ENCODE peak calls at places on chromosomes 4 and X, in eight cellular contexts. Z is globus pallidus; E is iris pigment epithelial cell; Y is activated naive CD4-positive, alpha-beta T cell treated with anti-CD3 and anti-CD28 coated beads for 36 hours; S is foreskin fibroblast; L is mesothelial cell of epicardium; V is ELF-1; R is T-helper 9 cell. F is an unnamed sample.

GRCh38 chr4:22338806-22339205 is 177.1 kb downstream of the ADGRA3 start:
- DNase-seq in Z (no peak), E (no peak), L (no peak), Y (no peak), S (no peak), V (no peak), R (no peak), F (no peak)

GRCh38 chr4:174764105-174764729 is 64.8 kb downstream of the GLRA3 start:
- DNase-seq in S (peak; percentile 0), L (no peak), Y (no peak), R (no peak), V (no peak), Z (peak; percentile 32), E (peak; percentile 67), F (peak; percentile 68)

GRCh38 chr4:158176108-158176507 is 3.3 kb upstream of the GASK1B start:
- DNase-seq in L (no peak), Z (no peak), S (peak; percentile 54), E (no peak), V (no peak), R (no peak), Y (no peak), F (no peak)

GRCh38 chr4:1192091-1192492 is 19.7 kb upstream of the SPON2 start:
- DNase-seq in V (no peak), S (peak; percentile 98), E (peak; percentile 99), Z (peak; percentile 93), Y (no peak), R (no peak), L (peak; percentile 43), F (no peak)

GRCh38 chrX:121479406-121479805 is 432.0 kb downstream of the GLUD2 start:
- DNase-seq in E (peak; percentile 12), Z (no peak), S (no peak), R (no peak), L (no peak), Y (no peak), V (peak; percentile 23), F (peak; percentile 12)

GRCh38 chrX:40107291-40108083 is 9.7 kb upstream of the BCOR start:
- DNase-seq in L (no peak), V (peak; percentile 76), R (no peak), Y (peak; percentile 37), S (no peak), Z (peak; percentile 52), E (peak; percentile 30), F (peak; percentile 73)

GRCh38 chrX:23656684-23657083 is 10.6 kb upstream of the PRDX4 start:
- DNase-seq in Z (no peak), S (peak; percentile 23), Y (no peak), L (no peak), E (peak; percentile 27), V (peak; percentile 21), R (no peak), F (no peak)

GRCh38 chr4:77264826-77265225 is 107.8 kb downstream of the CCNG2 start:
- DNase-seq in R (no peak), V (no peak), E (no peak), L (no peak), Z (no peak), Y (no peak), S (no peak), F (no peak)

GRCh38 chr4:7998447-7998846 is 58.8 kb upstream of the AFAP1 start:
- DNase-seq in L (no peak), Z (no peak), E (no peak), S (no peak), Y (no peak), R (no peak), V (no peak), F (no peak)

GRCh38 chrX:53356186-53356585 is 66.3 kb downstream of the SMC1A start:
- DNase-seq in Z (no peak), E (peak; percentile 15), V (peak; percentile 89), Y (no peak), S (no peak), R (peak; percentile 4), L (no peak), F (peak; percentile 8)

GRCh38 chr4:21248336-21248735 is 548.1 kb downstream of the PACRGL start:
- DNase-seq in S (no peak), L (no peak), R (no peak), Y (no peak), E (no peak), V (no peak), Z (no peak), F (no peak)

GRCh38 chr4:7429601-7430078 is 5.1 kb downstream of the PSAPL1 start:
- DNase-seq in S (no peak), V (peak; percentile 59), E (no peak), Y (no peak), Z (no peak), L (no peak), R (no peak), F (no peak)

GRCh38 chr4:64538219-64538618 is 129.0 kb upstream of the TECRL start:
- DNase-seq in V (peak; percentile 51), Z (no peak), R (no peak), Y (no peak), E (no peak), L (no peak), S (no peak), F (peak; percentile 6)

GRCh38 chr4:5751073-5751917 is 40.3 kb downstream of the EVC start:
- DNase-seq in L (peak; percentile 36), Y (no peak), S (peak; percentile 99), V (no peak), E (peak; percentile 97), Z (no peak), R (no peak), F (no peak)

GRCh38 chrX:69065451-69065850 is 99.8 kb downstream of the PJA1 start:
- DNase-seq in V (peak; percentile 54), Y (no peak), Z (no peak), R (no peak), L (peak; percentile 27), S (no peak), E (peak; percentile 68), F (no peak)

GRCh38 chrX:96979766-96980165 is 96.1 kb downstream of the RPA4 start:
- DNase-seq in V (peak; percentile 16), Y (no peak), E (no peak), Z (no peak), L (no peak), S (no peak), R (no peak), F (peak; percentile 27)

GRCh38 chr4:5799406-5799805 is 88.4 kb downstream of the EVC start:
- DNase-seq in Y (no peak), E (no peak), Z (no peak), V (no peak), L (no peak), R (no peak), S (no peak), F (no peak)

GRCh38 chr4:79467246-79467932 is 59.4 kb upstream of the GK2 start:
- DNase-seq in V (no peak), R (no peak), Y (no peak), S (no peak), E (peak; percentile 4), L (no peak), Z (no peak), F (peak; percentile 12)

GRCh38 chrX:148133099-148133725 is 152.1 kb downstream of the FMR1NB start:
- DNase-seq in L (no peak), R (no peak), V (no peak), S (no peak), Y (no peak), E (no peak), Z (peak; percentile 18), F (no peak)